ENCODE peak calls at places on chromosomes 1 and 21, in six cellular contexts. R, V, F, Q, T and H are unnamed samples.

GRCh38 chr1:931380-932177 is 7.9 kb downstream of the SAMD11 start:
- DNase-seq in R (no peak), V (no peak), F (no peak), Q (no peak), T (no peak), H (no peak)

GRCh38 chr21:30340714-30341573 is 3.5 kb upstream of the KRTAP27-1 start:
- DNase-seq in R (peak), V (peak), F (peak), Q (peak), T (peak), H (peak)

GRCh38 chr21:36910581-36911307 is 55.7 kb downstream of the HLCS start:
- DNase-seq in R (no peak), V (no peak), F (peak), Q (peak), T (no peak), H (no peak)

GRCh38 chr1:117607471-117607870 is 1.6 kb downstream of the TENT5C start:
- DNase-seq in R (no peak), V (peak), F (no peak), Q (peak), T (no peak), H (peak)

GRCh38 chr21:42429856-42430255 is 26.2 kb downstream of the UBASH3A start:
- DNase-seq in R (no peak), V (no peak), F (no peak), Q (no peak), T (no peak), H (no peak)

GRCh38 chr1:15949453-15950245 is 26.3 kb downstream of the ZBTB17 start:
- DNase-seq in R (peak), V (peak), F (peak), Q (peak), T (peak), H (no peak)

GRCh38 chr21:39116761-39117425 is 66.4 kb downstream of the PSMG1 start:
- DNase-seq in R (no peak), V (peak), F (no peak), Q (no peak), T (no peak), H (no peak)

GRCh38 chr1:92329356-92330129 is 30.7 kb downstream of the RPAP2 start:
- DNase-seq in R (no peak), V (no peak), F (peak), Q (peak), T (peak), H (no peak)

GRCh38 chr1:40462956-40463590 is 12.8 kb downstream of the ZFP69B start:
- DNase-seq in R (no peak), V (no peak), F (no peak), Q (peak), T (no peak), H (no peak)

GRCh38 chr1:182392045-182393028 is 747 bp upstream of the GLUL start:
- DNase-seq in R (no peak), V (no peak), F (peak), Q (peak), T (no peak), H (no peak)

GRCh38 chr1:36567601-36568341 is 85.1 kb upstream of the CSF3R start:
- DNase-seq in R (peak), V (no peak), F (no peak), Q (no peak), T (no peak), H (no peak)

GRCh38 chr1:206579747-206580437 is 32.4 kb downstream of the EIF2D start:
- DNase-seq in R (no peak), V (no peak), F (peak), Q (no peak), T (peak), H (no peak)

GRCh38 chr1:38296047-38296446 is 249.5 kb upstream of the POU3F1 start:
- DNase-seq in R (no peak), V (no peak), F (no peak), Q (no peak), T (no peak), H (no peak)

GRCh38 chr1:58814251-58815068 is 30.6 kb upstream of the JUN start:
- DNase-seq in R (peak), V (peak), F (peak), Q (peak), T (peak), H (peak)

GRCh38 chr1:38088366-38088765 is 41.8 kb upstream of the POU3F1 start:
- DNase-seq in R (peak), V (no peak), F (no peak), Q (no peak), T (no peak), H (no peak)

GRCh38 chr1:224534731-224535130 is 81.4 kb upstream of the CNIH3 start:
- DNase-seq in R (no peak), V (no peak), F (no peak), Q (no peak), T (no peak), H (no peak)

GRCh38 chr1:67708606-67709005 is 23.6 kb downstream of the GADD45A start:
- DNase-seq in R (no peak), V (no peak), F (no peak), Q (no peak), T (no peak), H (no peak)

GRCh38 chr1:6475381-6476133 is 9.6 kb upstream of the TNFRSF25 start:
- DNase-seq in R (peak), V (peak), F (no peak), Q (peak), T (peak), H (no peak)

GRCh38 chr1:24849653-24850295 is 80.3 kb downstream of the RUNX3 start:
- DNase-seq in R (peak), V (peak), F (peak), Q (peak), T (peak), H (no peak)

GRCh38 chr1:208065862-208066261 is 154.9 kb upstream of the CD34 start:
- DNase-seq in R (no peak), V (no peak), F (peak), Q (no peak), T (no peak), H (no peak)

GRCh38 chr1:109091196-109092193 is 931 bp downstream of the TMEM167B start:
- DNase-seq in R (no peak), V (no peak), F (peak), Q (peak), T (peak), H (no peak)

GRCh38 chr21:45141507-45141906 is 67.1 kb downstream of the ADARB1 start:
- DNase-seq in R (no peak), V (no peak), F (no peak), Q (no peak), T (no peak), H (no peak)

GRCh38 chr21:45138199-45139002 is 64.0 kb downstream of the ADARB1 start:
- DNase-seq in R (peak), V (peak), F (peak), Q (peak), T (peak), H (peak)

GRCh38 chr21:45142469-45142868 is 68.1 kb downstream of the ADARB1 start:
- DNase-seq in R (no peak), V (peak), F (peak), Q (peak), T (no peak), H (no peak)

GRCh38 chr21:45139473-45139872 is 65.1 kb downstream of the ADARB1 start:
- DNase-seq in R (no peak), V (no peak), F (no peak), Q (no peak), T (no peak), H (no peak)

DNA sequence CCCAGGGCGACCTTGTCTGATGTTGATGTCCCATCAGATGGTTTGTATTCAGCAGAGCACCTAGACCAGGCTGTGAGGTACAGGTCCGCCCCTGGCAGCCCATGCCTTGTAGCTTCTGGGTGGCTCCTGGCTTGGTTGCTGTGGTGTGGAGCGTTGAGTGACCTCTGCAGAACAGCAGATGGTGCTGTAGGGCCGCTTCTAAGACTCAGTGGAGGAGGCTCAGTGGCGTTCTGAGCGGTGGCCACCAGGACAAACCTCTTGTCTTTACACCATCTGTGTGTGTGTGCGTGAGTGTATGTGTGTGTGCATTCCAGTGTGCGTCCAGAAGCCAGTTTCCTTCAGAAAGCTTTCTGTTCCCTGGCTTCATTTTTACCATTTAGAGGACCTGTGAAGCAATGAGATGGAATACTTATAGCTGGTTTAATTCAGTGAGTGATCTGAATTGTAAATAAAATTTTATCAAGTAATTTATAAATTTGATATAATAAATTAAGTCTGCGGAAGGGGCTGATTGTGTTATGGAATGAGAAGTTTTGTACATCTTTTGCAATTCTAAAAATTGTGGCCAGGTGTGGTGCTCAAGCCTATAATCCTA is 66.1 kb downstream of the ADARB1 start:
- DNase-seq in R (peak), V (peak), F (peak), Q (peak), T (peak), H (peak)
- H4K91ac ChIP-seq in R (no peak), V (no peak), F (no peak), Q (no peak), T (no peak), H (no peak)

GRCh38 chr1:248590055-248590454 is 7.4 kb downstream of the OR2T10 start:
- DNase-seq in R (no peak), V (no peak), F (no peak), Q (no peak), T (no peak), H (no peak)
- H4K91ac ChIP-seq in R (no peak), V (no peak), F (no peak), Q (peak), T (no peak), H (no peak)

GRCh38 chr1:55957233-55957632 is 622.1 kb downstream of the PLPP3 start:
- DNase-seq in R (no peak), V (no peak), F (no peak), Q (no peak), T (no peak), H (no peak)
- H4K91ac ChIP-seq in R (no peak), V (no peak), F (no peak), Q (no peak), T (no peak), H (no peak)

GRCh38 chr1:183497218-183497617 is 24.9 kb downstream of the SMG7 start:
- DNase-seq in R (no peak), V (no peak), F (no peak), Q (no peak), T (no peak), H (no peak)
- H4K91ac ChIP-seq in R (no peak), V (no peak), F (no peak), Q (no peak), T (no peak), H (no peak)

DNA sequence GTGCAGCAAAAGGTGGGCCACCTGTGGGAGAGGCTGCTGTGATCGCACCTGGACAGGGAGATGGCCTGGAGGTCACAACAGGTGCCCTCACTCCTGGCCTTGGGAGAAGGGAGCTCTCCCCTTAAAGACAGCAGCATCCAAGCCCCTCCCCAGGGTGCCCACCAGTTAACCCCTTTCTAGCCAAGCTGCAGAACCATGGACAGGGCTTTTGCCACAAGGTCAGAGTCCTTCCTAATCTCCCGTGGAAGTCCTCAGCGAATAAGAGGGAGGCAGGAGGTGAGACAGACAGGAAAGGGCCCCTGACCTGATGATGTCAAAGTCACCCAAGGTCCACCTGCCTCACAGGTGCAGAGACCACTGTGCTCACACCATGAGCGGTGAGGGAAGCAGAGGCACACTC is 1.7 kb downstream of the CNTN2 start:
- DNase-seq in R (no peak), V (peak), F (no peak), Q (no peak), T (no peak), H (no peak)
- H4K91ac ChIP-seq in R (no peak), V (no peak), F (no peak), Q (no peak), T (no peak), H (no peak)

GRCh38 chr1:27658951-27659496 is 13.0 kb downstream of the IFI6 start:
- DNase-seq in R (peak), V (peak), F (peak), Q (peak), T (peak), H (no peak)
- H4K91ac ChIP-seq in R (no peak), V (no peak), F (peak), Q (peak), T (no peak), H (no peak)

DNA sequence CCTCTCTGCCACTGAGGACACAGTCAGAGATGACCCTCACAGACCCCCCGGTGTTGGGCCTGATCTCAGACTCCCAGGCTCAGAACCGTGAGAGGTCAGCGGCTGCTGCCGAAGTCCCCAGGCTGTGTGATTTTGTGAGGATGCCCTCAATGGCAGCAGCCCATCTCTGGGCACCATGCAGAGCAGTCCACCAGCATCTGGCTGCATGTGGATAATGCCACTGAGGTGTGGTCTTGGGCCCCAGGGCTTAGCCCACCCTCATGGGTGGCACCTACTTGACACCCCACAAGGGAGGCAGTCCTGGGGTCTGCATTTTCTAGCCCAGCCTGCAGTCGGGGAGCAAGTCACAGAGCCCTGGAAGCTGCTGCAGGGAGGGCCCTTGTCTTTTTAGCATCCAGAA is 5.5 kb upstream of the ACTRT2 start:
- DNase-seq in R (no peak), V (no peak), F (no peak), Q (no peak), T (no peak), H (no peak)
- H4K91ac ChIP-seq in R (no peak), V (no peak), F (no peak), Q (no peak), T (no peak), H (peak)